ENCODE peak calls at places on chromosomes 3 and 15, in six cellular contexts. F is CD4-positive, alpha-beta T cell; G is effector memory CD8-positive, alpha-beta T cell; K is Ammon's horn; B is T-cell; M is stimulated activated CD4-positive, alpha-beta T cell treated with anti-CD3 and anti-CD28 coated beads, Interleukin-1b, Interleukin-23, amount 100 ng/mL, for 24 hours. A is an unnamed sample.

GRCh38 chr3:184110316-184110725 is 13.5 kb downstream of the HTR3E start:
- DNase-seq in M (no peak), G (no peak), B (no peak), F (no peak), K (no peak), A (peak; percentile 59)

GRCh38 chr3:67620869-67621268 is 33.5 kb downstream of the SUCLG2 start:
- DNase-seq in F (no peak), K (no peak), M (no peak), G (no peak), B (no peak), A (no peak)

GRCh38 chr3:138078901-138079344 is 36.5 kb downstream of the DZIP1L start:
- DNase-seq in F (no peak), M (no peak), B (no peak), K (no peak), G (no peak), A (peak; percentile 98)

GRCh38 chr15:52503788-52504496 is 24.7 kb downstream of the MYO5A start:
- DNase-seq in K (no peak), M (no peak), F (no peak), G (no peak), B (no peak), A (peak; percentile 37)

GRCh38 chr15:60464836-60465630 is 13.9 kb downstream of the ICE2 start:
- DNase-seq in G (no peak), M (no peak), F (no peak), K (no peak), B (no peak), A (peak; percentile 29)

GRCh38 chr3:20622304-20622703 is 436.3 kb upstream of the SGO1 start:
- DNase-seq in B (no peak), M (no peak), K (no peak), G (no peak), F (no peak), A (peak; percentile 63)

GRCh38 chr3:187957209-187957981 is 196.6 kb upstream of the LPP start:
- DNase-seq in K (no peak), B (no peak), F (no peak), G (no peak), M (no peak), A (no peak)

GRCh38 chr3:154584041-154584440 is 154.1 kb upstream of the GPR149 start:
- DNase-seq in K (no peak), G (no peak), M (no peak), B (no peak), F (no peak), A (no peak)

GRCh38 chr15:67862771-67863441 is 23.1 kb upstream of the RNU6-1 start:
- DNase-seq in F (no peak), B (no peak), K (no peak), M (no peak), G (no peak), A (no peak)

GRCh38 chr3:26099692-26100091 is 309.8 kb downstream of the OXSM start:
- DNase-seq in K (no peak), B (no peak), G (no peak), F (no peak), M (no peak), A (peak; percentile 4)

GRCh38 chr3:58403513-58404109 is 30.0 kb downstream of the PDHB start:
- DNase-seq in K (no peak), B (no peak), F (no peak), G (no peak), M (no peak), A (no peak)

GRCh38 chr3:193744048-193744821 is 151.2 kb downstream of the OPA1 start:
- DNase-seq in M (no peak), B (no peak), K (no peak), F (no peak), G (no peak), A (no peak)